ENCODE peak calls at places on chromosomes 12 and 14, in four cellular contexts. Z is CD8-positive, alpha-beta memory T cell; S is Calu3; U is Caki2. V is an unnamed sample.

GRCh38 chr12:17588968-17589367 is 501.0 kb downstream of the RERGL start:
- DNase-seq in Z (no peak), S (peak), U (peak), V (peak)

GRCh38 chr14:69631509-69631908 is 20.1 kb downstream of the SUSD6 start:
- DNase-seq in Z (no peak), S (no peak), U (no peak), V (no peak)

GRCh38 chr12:71521125-71521524 is 81.5 kb downstream of the LGR5 start:
- DNase-seq in Z (no peak), S (no peak), U (no peak), V (no peak)

GRCh38 chr12:69070319-69071090 is 137.5 kb upstream of the CPM start:
- DNase-seq in Z (peak), S (peak), U (peak), V (peak)

GRCh38 chr14:31154956-31155355 is 52.6 kb downstream of the HECTD1 start:
- DNase-seq in Z (no peak), S (peak), U (peak), V (no peak)

GRCh38 chr12:42237853-42238239 is 202 bp downstream of the YAF2 start:
- DNase-seq in Z (no peak), S (no peak), U (no peak), V (no peak)

GRCh38 chr14:94593376-94593748 is 12.1 kb downstream of the SERPINA5 start:
- DNase-seq in Z (no peak), S (no peak), U (no peak), V (no peak)

GRCh38 chr12:106030210-106031175 is 108.3 kb downstream of the NUAK1 start:
- DNase-seq in Z (no peak), S (peak), U (no peak), V (no peak)

GRCh38 chr14:38357557-38357956 is 101.7 kb upstream of the CLEC14A start:
- DNase-seq in Z (no peak), S (no peak), U (no peak), V (no peak)

GRCh38 chr12:82650627-82651337 is 35.9 kb upstream of the TMTC2 start:
- DNase-seq in Z (no peak), S (peak), U (peak), V (no peak)

GRCh38 chr12:110449799-110450497 is at the start of gene ARPC3:
- DNase-seq in Z (peak), S (peak), U (peak), V (peak)

GRCh38 chr14:100146548-100147091 is 12.8 kb downstream of the DEGS2 start:
- DNase-seq in Z (no peak), S (no peak), U (no peak), V (no peak)

GRCh38 chr14:78950654-78951053 is 780.5 kb downstream of the NRXN3 start:
- DNase-seq in Z (no peak), S (peak), U (no peak), V (no peak)

GRCh38 chr12:94379479-94380113 is 80.1 kb downstream of the CEP83 start:
- DNase-seq in Z (no peak), S (no peak), U (no peak), V (no peak)